ENCODE peak calls at places on chromosome 2, in five cellular contexts. J is ascending aorta, O is fibroblast of mammary gland, E is cardiac fibroblast, K is Right ventricle myocardium superior. G is an unnamed sample.

GRCh38 chr2:26477911-26478253 is at the start of gene OTOF:
- DNase-seq in J (no peak), K (peak; percentile 73), O (peak; percentile 80), E (peak; percentile 69), G (no peak)

GRCh38 chr2:3627500-3628100 is 30.4 kb upstream of the ALLC start:
- DNase-seq in O (no peak), J (peak; percentile 33), E (no peak), K (no peak), G (no peak)

GRCh38 chr2:68190991-68191731 is 33.5 kb downstream of the PNO1 start:
- DNase-seq in K (no peak), O (peak; percentile 92), J (no peak), E (peak; percentile 91), G (no peak)

GRCh38 chr2:172429351-172429968 is 2.1 kb downstream of the ITGA6 start:
- DNase-seq in O (no peak), E (no peak), J (no peak), K (no peak), G (no peak)

GRCh38 chr2:217940261-217941220 is 62.3 kb downstream of the TNS1 start:
- DNase-seq in J (no peak), E (no peak), K (peak; percentile 49), O (no peak), G (no peak)

GRCh38 chr2:121740973-121741372 is 4.3 kb upstream of the NIFK start:
- DNase-seq in O (no peak), K (no peak), J (no peak), E (no peak), G (no peak)

GRCh38 chr2:62999905-63000304 is 50.7 kb upstream of the OTX1 start:
- DNase-seq in K (peak; percentile 62), O (peak; percentile 21), E (peak; percentile 56), J (peak; percentile 86), G (no peak)

GRCh38 chr2:65403529-65403915 is 28.9 kb downstream of the SPRED2 start:
- DNase-seq in O (no peak), E (no peak), K (no peak), J (no peak), G (no peak)

GRCh38 chr2:216041438-216041837 is 28.1 kb upstream of the MREG start:
- DNase-seq in K (no peak), J (no peak), E (no peak), O (no peak), G (no peak)